ENCODE peak calls at places on chromosomes 12 and 14, in eight cellular contexts. Z, P, Q, W, R, C, G and L are unnamed samples.

GRCh38 chr12:31897791-31898503 is 61.3 kb upstream of the RESF1 start:
- DNase-seq in W (no peak), Q (no peak), C (no peak), G (peak), P (peak), Z (no peak), R (no peak), L (peak)

GRCh38 chr12:69988601-69989194 is 163.7 kb downstream of the MYRFL start:
- DNase-seq in Q (no peak), R (no peak), Z (no peak), W (no peak), P (no peak), C (no peak), G (no peak), L (no peak)

GRCh38 chr12:90106568-90106967 is 397.9 kb upstream of the ATP2B1 start:
- DNase-seq in G (no peak), Q (no peak), C (no peak), P (no peak), W (no peak), R (no peak), Z (no peak), L (no peak)

GRCh38 chr12:132777614-132778013 is 16.0 kb upstream of the ANKLE2 start:
- DNase-seq in R (no peak), Z (no peak), C (no peak), P (no peak), G (no peak), W (no peak), Q (no peak), L (no peak)

GRCh38 chr12:67019070-67019469 is 250.1 kb upstream of the CAND1 start:
- DNase-seq in W (no peak), G (no peak), C (no peak), P (peak), Q (no peak), R (no peak), Z (no peak), L (no peak)

GRCh38 chr12:30882706-30883105 is 43.8 kb upstream of the TSPAN11 start:
- DNase-seq in Z (no peak), G (no peak), P (no peak), R (no peak), C (no peak), W (no peak), Q (no peak), L (no peak)

GRCh38 chr12:2147335-2147734 is 94.5 kb downstream of the CACNA1C start:
- DNase-seq in Z (no peak), Q (no peak), W (no peak), R (no peak), P (no peak), G (no peak), C (no peak), L (no peak)

GRCh38 chr14:53655080-53655785 is 301.4 kb downstream of the BMP4 start:
- DNase-seq in R (no peak), P (no peak), Z (no peak), G (no peak), W (no peak), C (no peak), Q (no peak), L (no peak)

GRCh38 chr12:98352218-98352811 is 163.1 kb upstream of the TMPO start:
- DNase-seq in G (no peak), P (no peak), W (no peak), Z (peak), Q (no peak), R (peak), C (no peak), L (no peak)

GRCh38 chr14:38065101-38065762 is 142.5 kb upstream of the SSTR1 start:
- DNase-seq in C (no peak), P (no peak), G (no peak), Z (no peak), W (no peak), R (no peak), Q (no peak), L (no peak)

GRCh38 chr12:46266382-46266791 is 2.5 kb downstream of the SLC38A1 start:
- DNase-seq in G (no peak), Q (no peak), Z (no peak), P (no peak), R (no peak), C (no peak), W (no peak), L (peak)

GRCh38 chr12:79183946-79184345 is 319.4 kb downstream of the SYT1 start:
- DNase-seq in W (no peak), C (no peak), G (no peak), Q (no peak), R (no peak), P (no peak), Z (no peak), L (no peak)

GRCh38 chr12:98373019-98373554 is 142.3 kb upstream of the TMPO start:
- DNase-seq in R (no peak), G (no peak), W (no peak), Q (no peak), P (no peak), C (no peak), Z (peak), L (peak)

GRCh38 chr12:99984271-99985128 is at the start of gene ANKS1B:
- DNase-seq in G (peak), P (peak), Q (no peak), W (no peak), R (peak), Z (no peak), C (peak), L (peak)

GRCh38 chr12:76123301-76124212 is 39.1 kb upstream of the NAP1L1 start:
- DNase-seq in Z (no peak), C (no peak), R (no peak), Q (no peak), W (no peak), G (no peak), P (no peak), L (no peak)

GRCh38 chr12:127240249-127240929 is 1026.6 kb upstream of the TMEM132C start:
- DNase-seq in C (no peak), Q (no peak), P (no peak), W (no peak), Z (no peak), G (no peak), R (no peak), L (no peak)

GRCh38 chr14:68891851-68892660 is 87.0 kb downstream of the ACTN1 start:
- DNase-seq in R (no peak), W (no peak), Z (no peak), G (no peak), P (no peak), C (no peak), Q (no peak), L (no peak)

GRCh38 chr12:124654666-124655316 is 87.4 kb upstream of the NCOR2 start:
- DNase-seq in W (no peak), R (peak), P (peak), C (peak), G (peak), Q (peak), Z (no peak), L (no peak)

GRCh38 chr12:9906888-9907287 is 25.3 kb downstream of the CLEC2A start:
- DNase-seq in W (no peak), P (no peak), C (no peak), G (no peak), R (no peak), Q (no peak), Z (no peak), L (no peak)

GRCh38 chr14:94685681-94686485 is 73.7 kb downstream of the SERPINA3 start:
- DNase-seq in G (no peak), R (no peak), W (no peak), Z (no peak), P (no peak), C (no peak), Q (peak), L (no peak)

GRCh38 chr12:57761391-57761998 is 5.4 kb downstream of the CYP27B1 start:
- DNase-seq in Z (no peak), W (no peak), P (no peak), Q (no peak), G (no peak), C (no peak), R (no peak), L (no peak)

GRCh38 chr12:59113831-59114273 is 193.5 kb upstream of the LRIG3 start:
- DNase-seq in G (peak), P (peak), R (peak), W (no peak), Q (peak), C (peak), Z (peak), L (peak)

GRCh38 chr14:70809238-70810214 is at the start of gene MAP3K9:
- DNase-seq in Q (peak), C (peak), Z (peak), P (peak), W (peak), G (peak), R (peak), L (peak)

GRCh38 chr14:55351111-55351510 is 60.5 kb downstream of the ATG14 start:
- DNase-seq in R (no peak), Z (no peak), P (no peak), G (no peak), W (no peak), Q (no peak), C (no peak), L (no peak)

GRCh38 chr12:47075192-47076084 is 4.0 kb upstream of the PCED1B start:
- DNase-seq in C (no peak), Z (no peak), W (no peak), P (no peak), Q (no peak), R (no peak), G (no peak), L (no peak)

GRCh38 chr12:60205500-60205899 is 609.7 kb downstream of the SLC16A7 start:
- DNase-seq in P (peak), C (no peak), Z (no peak), R (no peak), G (no peak), W (no peak), Q (no peak), L (peak)

GRCh38 chr14:58637391-58638230 is at the start of gene DACT1:
- DNase-seq in R (peak), G (peak), W (no peak), C (peak), P (peak), Q (peak), Z (no peak), L (peak)
- TF ChIP-seq POLR2A in R (peak), G (no peak), W (no peak), C (peak), P (no peak), Q (no peak), Z (no peak), L (no peak)

GRCh38 chr12:53231859-53232640 is at the start of gene RARG:
- DNase-seq in Z (no peak), G (peak), C (peak), P (peak), W (no peak), R (peak), Q (peak), L (peak)
- TF ChIP-seq POLR2A in Z (no peak), G (no peak), C (no peak), P (no peak), W (no peak), R (peak), Q (no peak), L (no peak)

GRCh38 chr14:102317564-102318248 is 1.8 kb upstream of the ZNF839 start:
- DNase-seq in R (no peak), C (no peak), Q (no peak), Z (peak), W (no peak), P (no peak), G (peak), L (peak)
- TF ChIP-seq POLR2A in R (no peak), C (no peak), Q (no peak), Z (no peak), W (no peak), P (no peak), G (no peak), L (no peak)

DNA sequence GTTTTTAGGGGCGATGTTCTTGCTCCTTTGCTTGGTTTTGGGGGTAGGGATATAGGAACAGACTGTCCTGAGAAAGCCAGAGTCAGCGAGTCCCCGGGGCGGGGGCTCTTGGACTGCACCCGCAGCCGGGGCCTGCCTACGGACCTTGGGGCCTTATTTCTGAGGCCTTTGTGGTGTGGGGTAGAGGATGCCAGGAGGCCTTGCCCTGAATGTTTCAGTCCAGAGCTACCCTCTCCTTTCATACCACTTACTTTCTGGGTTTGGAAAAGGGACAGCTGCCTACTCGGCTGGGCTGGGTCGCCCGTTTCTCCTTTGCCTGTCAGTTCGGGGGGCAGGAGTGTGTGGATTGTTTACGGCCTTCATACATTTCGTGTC is 444 bp downstream of the ZNF410 start:
- DNase-seq in R (no peak), G (no peak), Z (peak), W (no peak), Q (no peak), P (no peak), C (no peak), L (peak)
- TF ChIP-seq POLR2A in R (no peak), G (no peak), Z (no peak), W (no peak), Q (no peak), P (no peak), C (no peak), L (no peak)

GRCh38 chr12:56333679-56334489 is at the start of gene PAN2:
- DNase-seq in Z (peak), R (peak), P (peak), Q (peak), W (peak), G (peak), C (peak), L (peak)
- TF ChIP-seq POLR2A in Z (peak), R (peak), P (peak), Q (peak), W (no peak), G (peak), C (peak), L (peak)

GRCh38 chr12:109462868-109463692 is 14.0 kb downstream of the KCTD10 start:
- DNase-seq in Z (peak), G (peak), Q (peak), R (peak), W (no peak), P (peak), C (peak), L (no peak)
- TF ChIP-seq POLR2A in Z (no peak), G (no peak), Q (no peak), R (no peak), W (no peak), P (no peak), C (no peak), L (no peak)